ENCODE peak calls at places on chromosomes 6 and 20, in ten cellular contexts. M is heart left ventricle, J is endothelial cell of umbilical vein, Q is A549, R is tibial nerve, T is testis, V is IMR-90, P is gastrocnemius medialis, K is uterus, S is ovary. O is an unnamed sample.

GRCh38 chr6:16319813-16320532 is 81.6 kb downstream of the GMPR start:
- DNase-seq in M (peak; percentile 88), J (peak; percentile 95), Q (peak; percentile 15), R (peak; percentile 49), T (peak; percentile 93), V (peak; percentile 98), P (peak; percentile 96), K (peak; percentile 60), S (peak; percentile 54), O (peak; percentile 80)

GRCh38 chr6:3419624-3420272 is 37.1 kb downstream of the SLC22A23 start:
- DNase-seq in M (no peak), J (no peak), Q (no peak), R (no peak), T (no peak), V (peak; percentile 76), P (peak; percentile 60), K (no peak), S (no peak), O (no peak)

GRCh38 chr6:21367148-21367547 is 226.4 kb upstream of the SOX4 start:
- DNase-seq in M (no peak), J (no peak), Q (no peak), R (no peak), T (no peak), V (no peak), P (no peak), K (no peak), S (no peak), O (no peak)

GRCh38 chr6:22442826-22443225 is 126.5 kb upstream of the HDGFL1 start:
- DNase-seq in M (no peak), J (peak; percentile 31), Q (no peak), R (no peak), T (no peak), V (peak; percentile 36), P (no peak), K (no peak), S (no peak), O (no peak)

GRCh38 chr6:56699066-56699654 is 56.5 kb upstream of the DST start:
- DNase-seq in M (no peak), J (peak; percentile 63), Q (no peak), R (no peak), T (no peak), V (peak; percentile 53), P (no peak), K (no peak), S (no peak), O (no peak)

GRCh38 chr6:105587349-105588115 is 184.7 kb upstream of the PREP start:
- DNase-seq in M (no peak), J (no peak), Q (peak; percentile 32), R (no peak), T (no peak), V (peak; percentile 43), P (no peak), K (no peak), S (no peak), O (no peak)

GRCh38 chr20:21702553-21703467 is 2.7 kb upstream of the PAX1 start:
- DNase-seq in M (peak; percentile 52), J (peak; percentile 41), Q (peak; percentile 65), R (peak; percentile 54), T (peak; percentile 76), V (peak; percentile 3), P (no peak), K (peak; percentile 51), S (peak; percentile 23), O (peak; percentile 80)

GRCh38 chr6:67812125-67812524 is 823.0 kb upstream of the ADGRB3 start:
- DNase-seq in M (no peak), J (no peak), Q (no peak), R (no peak), T (no peak), V (no peak), P (no peak), K (no peak), S (no peak), O (no peak)

GRCh38 chr20:60903325-60903958 is 348.6 kb upstream of the CDH4 start:
- DNase-seq in M (no peak), J (no peak), Q (no peak), R (no peak), T (no peak), V (no peak), P (no peak), K (no peak), S (no peak), O (no peak)

GRCh38 chr6:1226208-1227099 is 85.4 kb upstream of the FOXQ1 start:
- DNase-seq in M (no peak), J (no peak), Q (no peak), R (no peak), T (no peak), V (no peak), P (no peak), K (no peak), S (no peak), O (no peak)

GRCh38 chr6:5213851-5214507 is 46.8 kb downstream of the LYRM4 start:
- DNase-seq in M (peak; percentile 51), J (no peak), Q (no peak), R (no peak), T (no peak), V (peak; percentile 82), P (no peak), K (no peak), S (no peak), O (no peak)
- TF ChIP-seq CTCF in M (peak; percentile 27), J (no peak), Q (no peak), R (no peak), T (no peak), V (peak; percentile 47), P (no peak), K (no peak), S (no peak), O (no peak)

DNA sequence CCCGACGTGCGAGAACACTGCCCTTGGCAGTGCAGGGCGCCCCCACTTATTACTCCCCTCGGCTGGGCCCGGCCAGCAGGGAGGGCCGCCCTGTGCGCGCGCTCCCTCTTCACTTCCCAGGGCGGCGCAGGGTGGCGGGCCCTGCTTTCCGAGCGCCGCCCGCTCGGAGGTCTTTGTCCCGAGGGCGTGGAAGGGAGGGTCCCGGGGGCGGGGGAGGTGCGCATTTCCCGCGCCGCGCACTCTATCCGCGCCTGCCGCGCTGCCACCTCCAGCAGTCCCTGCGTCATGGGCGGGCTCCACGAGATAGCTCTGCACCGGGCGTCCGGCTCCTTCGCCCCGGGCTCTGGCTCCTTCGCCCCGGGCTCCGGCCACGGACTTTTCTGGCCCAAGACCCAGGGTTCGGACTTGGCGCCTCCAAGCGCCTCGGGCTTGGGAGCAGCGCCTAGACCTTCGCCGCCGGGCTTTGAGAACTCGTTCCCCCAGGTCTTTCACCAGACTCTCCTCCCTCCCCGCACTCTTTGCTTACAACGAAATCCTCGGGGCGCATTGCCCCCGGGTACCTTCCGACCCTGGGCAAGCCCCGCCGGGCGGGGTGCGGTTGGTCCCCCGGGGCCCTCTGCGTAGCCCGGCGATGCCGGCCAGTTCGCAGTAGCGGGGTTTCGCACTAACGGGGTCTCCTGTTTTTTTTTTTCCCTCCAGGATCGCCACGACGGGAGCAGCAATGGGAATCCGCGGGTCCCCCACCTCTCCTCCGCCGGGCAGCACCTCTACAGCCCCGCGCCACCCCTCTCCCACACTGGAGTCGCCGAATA is 1.6 kb downstream of the TFAP2C start:
- DNase-seq in M (no peak), J (no peak), Q (peak; percentile 50), R (no peak), T (peak; percentile 16), V (no peak), P (no peak), K (no peak), S (no peak), O (no peak)
- H3K27ac ChIP-seq in M (no peak overlapping the region), J (no peak overlapping the region), Q (peak overlapping the region; percentile 90), R (no peak overlapping the region), T (no peak overlapping the region), V (no peak overlapping the region), P (no peak overlapping the region), K (peak overlapping the region; percentile 58), S (no peak overlapping the region), O (peak overlapping the region; percentile 83)

GRCh38 chr20:18571578-18571977 is 4.3 kb downstream of the SMIM26 start:
- DNase-seq in M (no peak), J (no peak), Q (no peak), R (no peak), T (no peak), V (no peak), P (no peak), K (no peak), S (no peak), O (no peak)

GRCh38 chr20:18571009-18571408 is 3.8 kb downstream of the SMIM26 start:
- DNase-seq in M (no peak), J (no peak), Q (no peak), R (no peak), T (no peak), V (no peak), P (no peak), K (no peak), S (no peak), O (no peak)

GRCh38 chr20:18567739-18568091 is 483 bp downstream of the SMIM26 start:
- DNase-seq in M (no peak), J (no peak), Q (no peak), R (no peak), T (no peak), V (no peak), P (no peak), K (no peak), S (no peak), O (no peak)

GRCh38 chr20:18566892-18567738 is at the start of gene SMIM26:
- DNase-seq in M (peak; percentile 96), J (peak; percentile 81), Q (peak; percentile 96), R (peak; percentile 84), T (peak; percentile 96), V (peak; percentile 82), P (peak; percentile 88), K (peak; percentile 94), S (peak; percentile 94), O (peak; percentile 97)
- TF ChIP-seq POLR2A in M (no peak), J (peak; percentile 91), Q (peak; percentile 92), R (peak; percentile 38), T (no peak), V (peak; percentile 61), P (peak; percentile 45), K (peak; percentile 44), S (peak; percentile 46), O (peak; percentile 53)

DNA sequence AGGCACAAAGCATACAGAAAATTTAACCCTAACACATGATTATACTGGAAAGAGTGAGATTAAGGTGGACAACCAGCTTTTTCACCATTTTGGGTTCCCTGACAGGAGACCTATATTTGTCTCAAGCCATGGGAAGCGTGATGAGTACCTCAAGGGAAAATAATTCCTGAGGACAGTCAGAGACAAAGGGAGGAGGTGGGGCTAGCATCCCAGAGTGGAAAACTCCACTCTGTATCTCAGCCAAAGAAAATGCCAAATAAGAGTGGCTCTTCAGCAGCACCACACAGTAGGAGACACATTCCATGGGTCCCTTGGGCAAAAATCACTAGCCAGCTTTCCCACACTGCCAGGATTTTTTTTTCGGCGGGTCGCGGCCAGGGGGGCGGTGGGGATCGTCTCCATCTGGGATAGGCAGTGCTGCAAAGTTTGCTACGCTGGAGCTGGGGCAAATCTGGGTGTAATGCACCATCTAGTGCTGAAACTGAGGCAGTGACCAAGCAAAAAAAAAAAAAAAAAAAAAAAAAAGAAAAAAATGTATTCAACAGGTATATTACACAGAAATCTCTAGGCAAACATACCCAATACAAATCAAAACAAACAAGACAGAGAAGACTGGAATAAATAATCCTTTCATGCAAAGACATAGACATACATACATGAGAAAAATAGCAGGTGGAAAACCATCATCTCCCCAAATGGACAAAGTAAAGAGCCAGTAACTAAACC is 77.3 kb upstream of the SLC35F1 start:
- DNase-seq in M (no peak), J (peak; percentile 39), Q (peak; percentile 45), R (no peak), T (no peak), V (peak; percentile 30), P (no peak), K (no peak), S (no peak), O (no peak)
- TF ChIP-seq CTCF in M (peak; percentile 15), J (peak; percentile 24), Q (peak; percentile 63), R (no peak), T (no peak), V (peak; percentile 56), P (no peak), K (no peak), S (no peak), O (no peak)